ENCODE peak calls at places on chromosomes 7 and 10, in four cellular contexts. X is AG04450; Y is effector CD4-positive, alpha-beta T cell; I is AG08396. G is an unnamed sample.
A peak's percentile ranks its signal among the peaks of the same experiment; 100 is the strongest.

GRCh38 chr10:34507217-34507616 is 307.9 kb downstream of the PARD3 start:
- DNase-seq in X (no peak), Y (no peak), I (no peak), G (no peak)

GRCh38 chr7:102473271-102473991 is 5.3 kb downstream of the POLR2J start:
- DNase-seq in X (no peak), Y (no peak), I (no peak), G (no peak)

GRCh38 chr10:98460837-98461499 is 14.2 kb upstream of the HPS1 start:
- DNase-seq in X (peak; percentile 83), Y (no peak), I (peak; percentile 84), G (no peak)

GRCh38 chr7:105011771-105012502 is 2.1 kb upstream of the KMT2E start:
- DNase-seq in X (no peak), Y (no peak), I (no peak), G (no peak)

GRCh38 chr7:25945181-25945580 is 206.8 kb upstream of the NFE2L3 start:
- DNase-seq in X (no peak), Y (no peak), I (no peak), G (no peak)

GRCh38 chr10:129778571-129778970 is 185.5 kb downstream of the EBF3 start:
- DNase-seq in X (no peak), Y (no peak), I (no peak), G (no peak)

GRCh38 chr7:29953735-29954347 is 35.8 kb downstream of the SCRN1 start:
- DNase-seq in X (no peak), Y (no peak), I (no peak), G (no peak)

GRCh38 chr7:22814261-22815208 is 8.1 kb downstream of the TOMM7 start:
- DNase-seq in X (no peak), Y (no peak), I (peak; percentile 38), G (no peak)

GRCh38 chr10:123570898-123571515 is 95.1 kb upstream of the GPR26 start:
- DNase-seq in X (no peak), Y (no peak), I (no peak), G (no peak)

GRCh38 chr10:108422286-108422685 is 1257.8 kb upstream of the SORCS1 start:
- DNase-seq in X (no peak), Y (no peak), I (no peak), G (no peak)

GRCh38 chr7:53656881-53657280 is 621.4 kb downstream of the POM121L12 start:
- DNase-seq in X (no peak), Y (no peak), I (no peak), G (no peak)

GRCh38 chr10:97531401-97531985 is 32.8 kb downstream of the UBTD1 start:
- DNase-seq in X (no peak), Y (no peak), I (no peak), G (no peak)

GRCh38 chr10:79155301-79156081 is 86.7 kb downstream of the ZMIZ1 start:
- DNase-seq in X (no peak), Y (no peak), I (no peak), G (no peak)

GRCh38 chr10:94314913-94315545 is 47.7 kb downstream of the NOC3L start:
- DNase-seq in X (no peak), Y (no peak), I (no peak), G (no peak)

GRCh38 chr10:72009430-72010081 is 45.4 kb downstream of the CHST3 start:
- DNase-seq in X (peak; percentile 85), Y (no peak), I (peak; percentile 93), G (no peak)

GRCh38 chr7:37489703-37490102 is 41.0 kb upstream of the ELMO1 start:
- DNase-seq in X (no peak), Y (no peak), I (no peak), G (no peak)

GRCh38 chr10:119759832-119760231 is 34.0 kb downstream of the INPP5F start:
- DNase-seq in X (no peak), Y (no peak), I (no peak), G (no peak)

GRCh38 chr7:18320971-18321567 is 174.5 kb upstream of the HDAC9 start:
- DNase-seq in X (no peak), Y (no peak), I (peak; percentile 14), G (no peak)

GRCh38 chr7:132400667-132401142 is 175.6 kb downstream of the PLXNA4 start:
- DNase-seq in X (no peak), Y (no peak), I (no peak), G (no peak)

GRCh38 chr10:111785921-111786320 is 397.6 kb downstream of the GPAM start:
- DNase-seq in X (no peak), Y (no peak), I (no peak), G (no peak)

GRCh38 chr10:72834183-72834825 is 59.2 kb upstream of the OIT3 start:
- DNase-seq in X (peak; percentile 60), Y (peak; percentile 26), I (peak; percentile 45), G (no peak)

GRCh38 chr10:26890956-26891355 is 30.2 kb upstream of the ABI1 start:
- DNase-seq in X (peak; percentile 29), Y (no peak), I (no peak), G (no peak)

GRCh38 chr10:34764347-34764991 is 50.6 kb downstream of the PARD3 start:
- DNase-seq in X (no peak), Y (no peak), I (no peak), G (no peak)

G was measured in activated naive CD4-positive, alpha-beta T cell.